ENCODE peak calls at places on chromosomes 2 and 18, in five cellular contexts. One of them, this sample, is unnamed.

GRCh38 chr18:76981388-76981968 is 151.1 kb downstream of the MBP start:
- DNase-seq in stimulated activated CD8-positive, alpha-beta memory T cell treated with anti-CD3 and anti-CD28 coated beads, Interleukin-4, amount 100 ng/mL, for 1 hour: no peak
- DNase-seq in GM20000: peak
- DNase-seq in neural crest cell: no peak
- DNase-seq in ELR: no peak
- DNase-seq in this sample: no peak

GRCh38 chr2:15638720-15639119 is 47.1 kb downstream of the DDX1 start:
- DNase-seq in neural crest cell: no peak
- DNase-seq in GM20000: no peak
- DNase-seq in stimulated activated CD8-positive, alpha-beta memory T cell treated with anti-CD3 and anti-CD28 coated beads, Interleukin-4, amount 100 ng/mL, for 1 hour: no peak
- DNase-seq in ELR: peak
- DNase-seq in this sample: no peak

GRCh38 chr2:233029321-233029720 is 3.2 kb upstream of the NEU2 start:
- DNase-seq in ELR: peak
- DNase-seq in GM20000: no peak
- DNase-seq in stimulated activated CD8-positive, alpha-beta memory T cell treated with anti-CD3 and anti-CD28 coated beads, Interleukin-4, amount 100 ng/mL, for 1 hour: no peak
- DNase-seq in neural crest cell: no peak
- DNase-seq in this sample: no peak

GRCh38 chr2:236706288-236706687 is 136.7 kb downstream of the ACKR3 start:
- DNase-seq in stimulated activated CD8-positive, alpha-beta memory T cell treated with anti-CD3 and anti-CD28 coated beads, Interleukin-4, amount 100 ng/mL, for 1 hour: no peak
- DNase-seq in ELR: no peak
- DNase-seq in neural crest cell: no peak
- DNase-seq in GM20000: no peak
- DNase-seq in this sample: no peak

GRCh38 chr2:23287250-23287704 is 97.7 kb upstream of the KLHL29 start:
- DNase-seq in ELR: no peak
- DNase-seq in stimulated activated CD8-positive, alpha-beta memory T cell treated with anti-CD3 and anti-CD28 coated beads, Interleukin-4, amount 100 ng/mL, for 1 hour: no peak
- DNase-seq in GM20000: no peak
- DNase-seq in neural crest cell: no peak
- DNase-seq in this sample: no peak

GRCh38 chr2:42754021-42754775 is 9.7 kb downstream of the OXER1 start:
- DNase-seq in ELR: no peak
- DNase-seq in stimulated activated CD8-positive, alpha-beta memory T cell treated with anti-CD3 and anti-CD28 coated beads, Interleukin-4, amount 100 ng/mL, for 1 hour: no peak
- DNase-seq in GM20000: peak
- DNase-seq in neural crest cell: no peak
- DNase-seq in this sample: no peak

GRCh38 chr18:24094561-24094960 is 44.3 kb upstream of the CABYR start:
- DNase-seq in neural crest cell: no peak
- DNase-seq in stimulated activated CD8-positive, alpha-beta memory T cell treated with anti-CD3 and anti-CD28 coated beads, Interleukin-4, amount 100 ng/mL, for 1 hour: no peak
- DNase-seq in GM20000: no peak
- DNase-seq in ELR: no peak
- DNase-seq in this sample: no peak

GRCh38 chr18:72672364-72673151 is 128.4 kb upstream of the CBLN2 start:
- DNase-seq in GM20000: peak
- DNase-seq in stimulated activated CD8-positive, alpha-beta memory T cell treated with anti-CD3 and anti-CD28 coated beads, Interleukin-4, amount 100 ng/mL, for 1 hour: no peak
- DNase-seq in neural crest cell: no peak
- DNase-seq in ELR: peak
- DNase-seq in this sample: peak

GRCh38 chr2:23503682-23504081 is 118.7 kb downstream of the KLHL29 start:
- DNase-seq in stimulated activated CD8-positive, alpha-beta memory T cell treated with anti-CD3 and anti-CD28 coated beads, Interleukin-4, amount 100 ng/mL, for 1 hour: no peak
- DNase-seq in ELR: no peak
- DNase-seq in neural crest cell: peak
- DNase-seq in GM20000: no peak
- DNase-seq in this sample: no peak

GRCh38 chr2:198186257-198186656 is 381.9 kb downstream of the PLCL1 start:
- DNase-seq in GM20000: no peak
- DNase-seq in neural crest cell: no peak
- DNase-seq in ELR: no peak
- DNase-seq in stimulated activated CD8-positive, alpha-beta memory T cell treated with anti-CD3 and anti-CD28 coated beads, Interleukin-4, amount 100 ng/mL, for 1 hour: no peak
- DNase-seq in this sample: no peak

GRCh38 chr2:75705921-75706320 is 4.8 kb downstream of the GCFC2 start:
- DNase-seq in stimulated activated CD8-positive, alpha-beta memory T cell treated with anti-CD3 and anti-CD28 coated beads, Interleukin-4, amount 100 ng/mL, for 1 hour: no peak
- DNase-seq in ELR: no peak
- DNase-seq in GM20000: no peak
- DNase-seq in neural crest cell: no peak
- DNase-seq in this sample: no peak

GRCh38 chr18:25805939-25806338 is 284.5 kb downstream of the SS18 start:
- DNase-seq in GM20000: no peak
- DNase-seq in neural crest cell: no peak
- DNase-seq in ELR: no peak
- DNase-seq in stimulated activated CD8-positive, alpha-beta memory T cell treated with anti-CD3 and anti-CD28 coated beads, Interleukin-4, amount 100 ng/mL, for 1 hour: no peak
- DNase-seq in this sample: no peak